ENCODE peak calls at places on chromosomes 3 and 15, in eight cellular contexts. D is neuronal stem cell; K is OCI-LY7; H is H9; F is CD4-positive, alpha-beta memory T cell; B is heart right ventricle; J is mammary epithelial cell; C is neural progenitor cell. T is an unnamed sample.

GRCh38 chr3:55527381-55527780 is 40.3 kb upstream of the WNT5A start:
- DNase-seq in D (no peak), C (no peak), K (no peak), J (no peak), F (no peak), B (no peak), H (no peak), T (no peak)

GRCh38 chr3:119600732-119601131 is 3.0 kb downstream of the PLA1A start:
- DNase-seq in D (peak; percentile 8), K (peak; percentile 18), C (peak; percentile 66), H (peak; percentile 82), F (no peak), J (no peak), B (peak; percentile 37), T (peak; percentile 39)

GRCh38 chr3:102686792-102687191 is 252.0 kb downstream of the ZPLD1 start:
- DNase-seq in D (no peak), C (no peak), K (no peak), B (no peak), H (no peak), J (no peak), F (no peak), T (no peak)

GRCh38 chr15:66802087-66803001 is 100.3 kb downstream of the SMAD6 start:
- DNase-seq in J (no peak), B (no peak), H (no peak), K (no peak), C (no peak), F (no peak), D (no peak), T (no peak)

GRCh38 chr15:78767331-78767951 is 43.8 kb downstream of the ADAMTS7 start:
- DNase-seq in J (no peak), K (peak; percentile 23), C (no peak), D (no peak), F (no peak), H (no peak), B (peak; percentile 10), T (no peak)

GRCh38 chr3:185267193-185267592 is 13.3 kb upstream of the EHHADH start:
- DNase-seq in F (no peak), C (no peak), D (no peak), B (no peak), J (no peak), H (no peak), K (no peak), T (no peak)

GRCh38 chr3:194993896-194994295 is 277.1 kb downstream of the XXYLT1 start:
- DNase-seq in J (no peak), D (no peak), F (no peak), K (no peak), B (no peak), C (no peak), H (no peak), T (no peak)

GRCh38 chr3:129622418-129622872 is 16.0 kb upstream of the PLXND1 start:
- DNase-seq in J (no peak), C (no peak), D (no peak), B (peak; percentile 27), K (no peak), F (no peak), H (no peak), T (no peak)

GRCh38 chr3:194148383-194148782 is 12.4 kb downstream of the HES1 start:
- DNase-seq in J (no peak), F (no peak), K (no peak), D (no peak), B (no peak), C (no peak), H (no peak), T (no peak)

GRCh38 chr3:105747056-105747455 is 121.8 kb downstream of the CBLB start:
- DNase-seq in J (peak; percentile 41), F (no peak), C (no peak), K (no peak), H (no peak), B (no peak), D (no peak), T (no peak)
- H3K4me1 ChIP-seq in J (no peaks in the 10 kb centered on the region), F (peaks cover 70% of the 10 kb centered on the region), C (peaks cover 19% of the 10 kb centered on the region), K (peaks cover 8% of the 10 kb centered on the region), H (no peaks in the 10 kb centered on the region), B (no peaks in the 10 kb centered on the region), D (peaks cover 3% of the 10 kb centered on the region), T (no peaks in the 10 kb centered on the region)

GRCh38 chr15:60379466-60380274 is 18.1 kb downstream of the ANXA2 start:
- DNase-seq in B (no peak), K (no peak), F (no peak), D (no peak), J (peak; percentile 93), C (peak; percentile 74), H (no peak), T (no peak)
- H3K4me1 ChIP-seq in B (no peaks in the 10 kb centered on the region), K (no peaks in the 10 kb centered on the region), F (no peaks in the 10 kb centered on the region), D (peaks cover 22% of the 10 kb centered on the region), J (peaks cover 92% of the 10 kb centered on the region), C (peaks cover 24% of the 10 kb centered on the region), H (no peaks in the 10 kb centered on the region), T (peaks cover 61% of the 10 kb centered on the region)

GRCh38 chr3:172515130-172515918 is 7.9 kb downstream of the TNFSF10 start:
- DNase-seq in C (no peak), B (no peak), D (no peak), H (no peak), J (no peak), K (no peak), F (no peak), T (no peak)

GRCh38 chr3:172513488-172513887 is 9.7 kb downstream of the TNFSF10 start:
- DNase-seq in D (no peak), C (no peak), F (peak; percentile 48), J (no peak), B (no peak), K (no peak), H (no peak), T (no peak)

GRCh38 chr3:172511783-172512357 is 11.4 kb downstream of the TNFSF10 start:
- DNase-seq in C (no peak), H (no peak), B (no peak), K (no peak), F (no peak), D (no peak), J (no peak), T (no peak)

GRCh38 chr3:172514678-172515077 is 8.6 kb downstream of the TNFSF10 start:
- DNase-seq in J (no peak), K (no peak), H (no peak), D (no peak), C (no peak), B (no peak), F (no peak), T (no peak)

GRCh38 chr3:172512363-172512762 is 10.9 kb downstream of the TNFSF10 start:
- DNase-seq in H (no peak), C (no peak), F (peak; percentile 60), D (no peak), K (peak; percentile 43), J (no peak), B (peak; percentile 56), T (peak; percentile 31)
- H3K4me1 ChIP-seq in H (no peaks in the 10 kb centered on the region), C (no peaks in the 10 kb centered on the region), F (peaks cover 76% of the 10 kb centered on the region), D (no peaks in the 10 kb centered on the region), K (peaks cover 8% of the 10 kb centered on the region), J (peaks cover 17% of the 10 kb centered on the region), B (peaks cover 9% of the 10 kb centered on the region), T (peaks cover 31% of the 10 kb centered on the region)

GRCh38 chr3:108448593-108448992 is 61.8 kb downstream of the MYH15 start:
- DNase-seq in H (no peak), C (no peak), B (no peak), K (no peak), F (no peak), D (no peak), J (no peak), T (no peak)
- H3K4me1 ChIP-seq in H (no peaks in the 10 kb centered on the region), C (peaks cover 10% of the 10 kb centered on the region), B (no peaks in the 10 kb centered on the region), K (no peaks in the 10 kb centered on the region), F (no peaks in the 10 kb centered on the region), D (no peaks in the 10 kb centered on the region), J (peaks cover 4% of the 10 kb centered on the region), T (no peaks in the 10 kb centered on the region)

GRCh38 chr15:76335851-76336253 is 721 bp upstream of the ISL2 start:
- DNase-seq in K (peak; percentile 46), B (no peak), F (no peak), H (peak; percentile 61), J (no peak), C (peak; percentile 18), D (no peak), T (no peak)

GRCh38 chr15:76334438-76335004 is 2.1 kb upstream of the ISL2 start:
- DNase-seq in B (no peak), D (no peak), C (no peak), F (no peak), H (no peak), K (no peak), J (no peak), T (no peak)

GRCh38 chr15:76336254-76337046 is at the start of gene ISL2:
- DNase-seq in C (peak; percentile 97), K (peak; percentile 96), H (peak; percentile 97), J (peak; percentile 90), F (no peak), D (peak; percentile 90), B (peak; percentile 46), T (no peak)

GRCh38 chr15:76333720-76334437 is 2.7 kb upstream of the ISL2 start:
- DNase-seq in K (no peak), B (no peak), D (no peak), J (no peak), C (peak; percentile 60), F (no peak), H (peak; percentile 69), T (no peak)

GRCh38 chr15:76335129-76335850 is 1.3 kb upstream of the ISL2 start:
- DNase-seq in F (no peak), H (peak; percentile 72), J (no peak), C (peak; percentile 66), K (peak; percentile 30), D (no peak), B (no peak), T (no peak)
- H3K4me1 ChIP-seq in F (peaks cover 52% of the 10 kb centered on the region), H (peaks cover 3% of the 10 kb centered on the region), J (peaks cover 22% of the 10 kb centered on the region), C (peaks cover 18% of the 10 kb centered on the region), K (peaks cover 39% of the 10 kb centered on the region), D (peaks cover 11% of the 10 kb centered on the region), B (peaks cover 21% of the 10 kb centered on the region), T (peaks cover 22% of the 10 kb centered on the region)

GRCh38 chr15:101380146-101380545 is 85.1 kb upstream of the SNRPA1 start:
- DNase-seq in D (no peak), C (no peak), J (no peak), H (no peak), F (no peak), K (no peak), B (no peak), T (no peak)
- H3K4me1 ChIP-seq in D (peaks cover 2% of the 10 kb centered on the region), C (peaks cover 4% of the 10 kb centered on the region), J (no peaks in the 10 kb centered on the region), H (no peaks in the 10 kb centered on the region), F (no peaks in the 10 kb centered on the region), K (no peaks in the 10 kb centered on the region), B (no peaks in the 10 kb centered on the region), T (peaks cover 4% of the 10 kb centered on the region)